ENCODE peak calls at places on chromosome 13, in ten cellular contexts. J, I, Y, F, W, Q, G, H, X and Z are unnamed samples.
A peak's percentile ranks its signal among the peaks of the same experiment; 100 is the strongest.

GRCh38 chr13:99506632-99507031 is 5.4 kb downstream of the TM9SF2 start:
- ATAC-seq in J (no peak), I (no peak), Y (no peak), F (no peak), W (no peak), Q (peak; percentile 93), G (peak; percentile 45), H (no peak), X (no peak), Z (no peak)

GRCh38 chr13:40376296-40376849 is 290.1 kb downstream of the FOXO1 start:
- ATAC-seq in J (no peak), I (no peak), Y (peak; percentile 13), F (no peak), W (no peak), Q (no peak), G (no peak), H (no peak), X (no peak), Z (no peak)

GRCh38 chr13:42039457-42039945 is 8.9 kb upstream of the DGKH start:
- ATAC-seq in J (peak; percentile 17), I (peak; percentile 6), Y (no peak), F (peak; percentile 8), W (peak; percentile 6), Q (peak; percentile 18), G (peak; percentile 21), H (peak; percentile 13), X (no peak), Z (peak; percentile 8)

GRCh38 chr13:48043789-48044503 is 6.4 kb downstream of the NUDT15 start:
- ATAC-seq in J (peak; percentile 86), I (peak; percentile 85), Y (no peak), F (no peak), W (peak; percentile 40), Q (no peak), G (no peak), H (no peak), X (no peak), Z (no peak)

GRCh38 chr13:99626461-99627082 is 125.3 kb downstream of the TM9SF2 start:
- ATAC-seq in J (no peak), I (no peak), Y (peak; percentile 68), F (no peak), W (no peak), Q (no peak), G (peak; percentile 61), H (no peak), X (no peak), Z (peak; percentile 78)

GRCh38 chr13:114104626-114105350 is 27.6 kb downstream of the RASA3 start:
- ATAC-seq in J (no peak), I (peak; percentile 11), Y (no peak), F (no peak), W (peak; percentile 33), Q (peak; percentile 27), G (no peak), H (peak; percentile 37), X (no peak), Z (no peak)

GRCh38 chr13:62431852-62432251 is 1016.2 kb upstream of the PCDH20 start:
- ATAC-seq in J (no peak), I (no peak), Y (no peak), F (no peak), W (no peak), Q (no peak), G (no peak), H (no peak), X (no peak), Z (no peak)

GRCh38 chr13:80235559-80236296 is 105.2 kb downstream of the SPRY2 start:
- ATAC-seq in J (no peak), I (no peak), Y (no peak), F (peak; percentile 65), W (no peak), Q (no peak), G (peak; percentile 67), H (no peak), X (no peak), Z (no peak)

GRCh38 chr13:30159446-30159839 is 147.9 kb downstream of the KATNAL1 start:
- ATAC-seq in J (peak; percentile 96), I (peak; percentile 97), Y (no peak), F (no peak), W (peak; percentile 26), Q (peak; percentile 11), G (no peak), H (peak; percentile 32), X (no peak), Z (no peak)

GRCh38 chr13:83984793-83985192 is 102.5 kb upstream of the SLITRK1 start:
- ATAC-seq in J (no peak), I (no peak), Y (no peak), F (no peak), W (no peak), Q (no peak), G (no peak), H (no peak), X (no peak), Z (no peak)

GRCh38 chr13:50916701-50917184 is 7.2 kb downstream of the RNASEH2B start:
- ATAC-seq in J (no peak), I (no peak), Y (no peak), F (no peak), W (no peak), Q (peak; percentile 63), G (peak; percentile 34), H (no peak), X (peak; percentile 42), Z (no peak)

GRCh38 chr13:36921902-36922301 is 1.9 kb upstream of the SMAD9 start:
- ATAC-seq in J (no peak), I (no peak), Y (no peak), F (no peak), W (no peak), Q (no peak), G (no peak), H (no peak), X (no peak), Z (no peak)

GRCh38 chr13:33758113-33758512 is 59.8 kb upstream of the RFC3 start:
- ATAC-seq in J (no peak), I (peak; percentile 38), Y (no peak), F (no peak), W (no peak), Q (no peak), G (no peak), H (no peak), X (no peak), Z (no peak)

GRCh38 chr13:37313383-37313782 is 207.9 kb upstream of the CSNK1A1L start:
- ATAC-seq in J (no peak), I (no peak), Y (no peak), F (no peak), W (no peak), Q (no peak), G (no peak), H (no peak), X (no peak), Z (no peak)

GRCh38 chr13:20993661-20994440 is 67.5 kb downstream of the LATS2 start:
- ATAC-seq in J (peak; percentile 86), I (no peak), Y (no peak), F (no peak), W (no peak), Q (no peak), G (no peak), H (no peak), X (peak; percentile 81), Z (no peak)

GRCh38 chr13:91017669-91018053 is 329.8 kb upstream of the MIR17HG start:
- ATAC-seq in J (no peak), I (no peak), Y (no peak), F (peak; percentile 70), W (no peak), Q (no peak), G (no peak), H (no peak), X (peak; percentile 55), Z (no peak)

GRCh38 chr13:50366488-50367174 is 351.4 kb downstream of the KCNRG start:
- ATAC-seq in J (peak; percentile 77), I (peak; percentile 84), Y (no peak), F (no peak), W (no peak), Q (no peak), G (no peak), H (no peak), X (no peak), Z (no peak)

GRCh38 chr13:96551540-96551939 is 442.7 kb downstream of the OXGR1 start:
- ATAC-seq in J (no peak), I (no peak), Y (no peak), F (no peak), W (no peak), Q (no peak), G (no peak), H (no peak), X (no peak), Z (no peak)

GRCh38 chr13:24737042-24737441 is 26.9 kb upstream of the RNF17 start:
- ATAC-seq in J (no peak), I (no peak), Y (no peak), F (no peak), W (no peak), Q (no peak), G (no peak), H (no peak), X (peak; percentile 62), Z (no peak)

GRCh38 chr13:86840250-86841191 is 830.6 kb upstream of the SLITRK5 start:
- ATAC-seq in J (no peak), I (no peak), Y (no peak), F (no peak), W (no peak), Q (no peak), G (no peak), H (no peak), X (no peak), Z (peak; percentile 46)

GRCh38 chr13:28316129-28316528 is 177.8 kb downstream of the PAN3 start:
- ATAC-seq in J (no peak), I (no peak), Y (no peak), F (no peak), W (no peak), Q (no peak), G (no peak), H (no peak), X (no peak), Z (no peak)

GRCh38 chr13:44271915-44272341 is 101.7 kb upstream of the SERP2 start:
- ATAC-seq in J (no peak), I (no peak), Y (no peak), F (no peak), W (no peak), Q (no peak), G (peak; percentile 71), H (no peak), X (no peak), Z (peak; percentile 26)

GRCh38 chr13:99884913-99885312 is 86.7 kb downstream of the ZIC5 start:
- ATAC-seq in J (no peak), I (no peak), Y (no peak), F (no peak), W (no peak), Q (no peak), G (no peak), H (no peak), X (no peak), Z (no peak)

GRCh38 chr13:41597348-41598041 is 140.1 kb downstream of the RGCC start:
- ATAC-seq in J (peak; percentile 53), I (no peak), Y (no peak), F (no peak), W (no peak), Q (no peak), G (no peak), H (no peak), X (no peak), Z (no peak)

GRCh38 chr13:52695856-52696255 is 43.2 kb downstream of the SUGT1 start:
- ATAC-seq in J (peak; percentile 95), I (peak; percentile 98), Y (no peak), F (no peak), W (no peak), Q (no peak), G (no peak), H (no peak), X (no peak), Z (no peak)

GRCh38 chr13:58238972-58239773 is 607.6 kb downstream of the PCDH17 start:
- ATAC-seq in J (no peak), I (no peak), Y (no peak), F (no peak), W (no peak), Q (no peak), G (peak; percentile 73), H (no peak), X (no peak), Z (no peak)

GRCh38 chr13:30346789-30347167 is 39.4 kb upstream of the KATNAL1 start:
- ATAC-seq in J (peak; percentile 74), I (peak; percentile 71), Y (no peak), F (no peak), W (peak; percentile 53), Q (peak; percentile 40), G (no peak), H (peak; percentile 51), X (no peak), Z (no peak)

GRCh38 chr13:28047784-28048388 is 52.5 kb downstream of the FLT3 start:
- ATAC-seq in J (peak; percentile 93), I (peak; percentile 97), Y (no peak), F (no peak), W (no peak), Q (peak; percentile 89), G (no peak), H (no peak), X (no peak), Z (no peak)